ENCODE peak calls at places on chromosomes 11 and 22, in seven cellular contexts. One of them, this sample, is unnamed.

GRCh38 chr11:79078999-79079398 is 361.8 kb downstream of the TENM4 start:
- DNase-seq in activated T-cell treated with anti-CD3 and anti-CD28 coated beads, Interleukin-2, amount 50 U/mL, for 72 hours: no peak
- DNase-seq in astrocyte: no peak
- DNase-seq in cardiac fibroblast: no peak
- DNase-seq in Peyer's patch: no peak
- DNase-seq in GDM1: no peak
- DNase-seq in cardiac septum: peak
- DNase-seq in this sample: peak

GRCh38 chr22:19143967-19144400 is 467 bp downstream of the ESS2 start:
- DNase-seq in astrocyte: peak
- DNase-seq in cardiac septum: no peak
- DNase-seq in Peyer's patch: no peak
- DNase-seq in activated T-cell treated with anti-CD3 and anti-CD28 coated beads, Interleukin-2, amount 50 U/mL, for 72 hours: peak
- DNase-seq in GDM1: no peak
- DNase-seq in cardiac fibroblast: peak
- DNase-seq in this sample: no peak

GRCh38 chr11:34075178-34075820 is 23.8 kb downstream of the CAPRIN1 start:
- DNase-seq in Peyer's patch: no peak
- DNase-seq in cardiac fibroblast: peak
- DNase-seq in GDM1: no peak
- DNase-seq in astrocyte: peak
- DNase-seq in activated T-cell treated with anti-CD3 and anti-CD28 coated beads, Interleukin-2, amount 50 U/mL, for 72 hours: no peak
- DNase-seq in cardiac septum: no peak
- DNase-seq in this sample: no peak

GRCh38 chr11:129247129-129247528 is 55.0 kb upstream of the ARHGAP32 start:
- DNase-seq in cardiac septum: no peak
- DNase-seq in astrocyte: peak
- DNase-seq in activated T-cell treated with anti-CD3 and anti-CD28 coated beads, Interleukin-2, amount 50 U/mL, for 72 hours: no peak
- DNase-seq in cardiac fibroblast: no peak
- DNase-seq in GDM1: no peak
- DNase-seq in Peyer's patch: no peak
- DNase-seq in this sample: no peak

GRCh38 chr22:49349841-49350381 is 477.8 kb downstream of the BRD1 start:
- DNase-seq in activated T-cell treated with anti-CD3 and anti-CD28 coated beads, Interleukin-2, amount 50 U/mL, for 72 hours: no peak
- DNase-seq in astrocyte: no peak
- DNase-seq in Peyer's patch: no peak
- DNase-seq in cardiac fibroblast: no peak
- DNase-seq in cardiac septum: no peak
- DNase-seq in GDM1: no peak
- DNase-seq in this sample: no peak

GRCh38 chr22:21832291-21833290 is 34.9 kb downstream of the MAPK1 start:
- DNase-seq in cardiac septum: no peak
- DNase-seq in activated T-cell treated with anti-CD3 and anti-CD28 coated beads, Interleukin-2, amount 50 U/mL, for 72 hours: no peak
- DNase-seq in cardiac fibroblast: peak
- DNase-seq in astrocyte: no peak
- DNase-seq in Peyer's patch: no peak
- DNase-seq in GDM1: no peak
- DNase-seq in this sample: no peak

GRCh38 chr11:74611369-74611861 is 19.0 kb downstream of the POLD3 start:
- DNase-seq in cardiac septum: no peak
- DNase-seq in astrocyte: peak
- DNase-seq in Peyer's patch: no peak
- DNase-seq in GDM1: no peak
- DNase-seq in activated T-cell treated with anti-CD3 and anti-CD28 coated beads, Interleukin-2, amount 50 U/mL, for 72 hours: no peak
- DNase-seq in cardiac fibroblast: peak
- DNase-seq in this sample: peak

GRCh38 chr11:47164321-47164720 is 12.4 kb downstream of the ARFGAP2 start:
- DNase-seq in GDM1: no peak
- DNase-seq in cardiac septum: no peak
- DNase-seq in cardiac fibroblast: no peak
- DNase-seq in activated T-cell treated with anti-CD3 and anti-CD28 coated beads, Interleukin-2, amount 50 U/mL, for 72 hours: no peak
- DNase-seq in astrocyte: no peak
- DNase-seq in Peyer's patch: no peak
- DNase-seq in this sample: no peak

GRCh38 chr11:61447601-61448551 is 18.0 kb downstream of the SDHAF2 start:
- DNase-seq in activated T-cell treated with anti-CD3 and anti-CD28 coated beads, Interleukin-2, amount 50 U/mL, for 72 hours: peak
- DNase-seq in astrocyte: no peak
- DNase-seq in GDM1: no peak
- DNase-seq in Peyer's patch: no peak
- DNase-seq in cardiac septum: no peak
- DNase-seq in cardiac fibroblast: no peak
- DNase-seq in this sample: no peak

GRCh38 chr22:32695451-32695891 is 106.0 kb upstream of the TIMP3 start:
- DNase-seq in cardiac fibroblast: peak
- DNase-seq in cardiac septum: no peak
- DNase-seq in GDM1: no peak
- DNase-seq in activated T-cell treated with anti-CD3 and anti-CD28 coated beads, Interleukin-2, amount 50 U/mL, for 72 hours: no peak
- DNase-seq in astrocyte: peak
- DNase-seq in Peyer's patch: no peak
- DNase-seq in this sample: peak

GRCh38 chr11:119590651-119591308 is 138.2 kb downstream of the NECTIN1 start:
- DNase-seq in cardiac fibroblast: no peak
- DNase-seq in Peyer's patch: no peak
- DNase-seq in cardiac septum: no peak
- DNase-seq in activated T-cell treated with anti-CD3 and anti-CD28 coated beads, Interleukin-2, amount 50 U/mL, for 72 hours: no peak
- DNase-seq in astrocyte: peak
- DNase-seq in GDM1: no peak
- DNase-seq in this sample: peak

GRCh38 chr22:31120230-31120629 is 2.5 kb upstream of the INPP5J start:
- DNase-seq in cardiac septum: no peak
- DNase-seq in Peyer's patch: no peak
- DNase-seq in GDM1: no peak
- DNase-seq in cardiac fibroblast: no peak
- DNase-seq in activated T-cell treated with anti-CD3 and anti-CD28 coated beads, Interleukin-2, amount 50 U/mL, for 72 hours: no peak
- DNase-seq in astrocyte: no peak
- DNase-seq in this sample: no peak

GRCh38 chr11:35930466-35930865 is 13.4 kb upstream of the LDLRAD3 start:
- DNase-seq in Peyer's patch: no peak
- DNase-seq in cardiac septum: no peak
- DNase-seq in activated T-cell treated with anti-CD3 and anti-CD28 coated beads, Interleukin-2, amount 50 U/mL, for 72 hours: no peak
- DNase-seq in cardiac fibroblast: no peak
- DNase-seq in astrocyte: no peak
- DNase-seq in GDM1: no peak
- DNase-seq in this sample: no peak

GRCh38 chr11:45078236-45079074 is 68.0 kb upstream of the PRDM11 start:
- DNase-seq in cardiac septum: no peak
- DNase-seq in activated T-cell treated with anti-CD3 and anti-CD28 coated beads, Interleukin-2, amount 50 U/mL, for 72 hours: no peak
- DNase-seq in astrocyte: no peak
- DNase-seq in cardiac fibroblast: peak
- DNase-seq in GDM1: no peak
- DNase-seq in Peyer's patch: no peak
- DNase-seq in this sample: no peak

GRCh38 chr11:10327254-10327653 is 22.4 kb downstream of the ADM start:
- DNase-seq in astrocyte: peak
- DNase-seq in cardiac septum: no peak
- DNase-seq in activated T-cell treated with anti-CD3 and anti-CD28 coated beads, Interleukin-2, amount 50 U/mL, for 72 hours: no peak
- DNase-seq in GDM1: no peak
- DNase-seq in Peyer's patch: no peak
- DNase-seq in cardiac fibroblast: peak
- DNase-seq in this sample: no peak

GRCh38 chr11:79428406-79428805 is 12.4 kb downstream of the TENM4 start:
- DNase-seq in activated T-cell treated with anti-CD3 and anti-CD28 coated beads, Interleukin-2, amount 50 U/mL, for 72 hours: no peak
- DNase-seq in Peyer's patch: no peak
- DNase-seq in astrocyte: peak
- DNase-seq in GDM1: no peak
- DNase-seq in cardiac fibroblast: no peak
- DNase-seq in cardiac septum: no peak
- DNase-seq in this sample: no peak

GRCh38 chr11:132595711-132596111 is 936.6 kb downstream of the OPCML start:
- DNase-seq in GDM1: no peak
- DNase-seq in activated T-cell treated with anti-CD3 and anti-CD28 coated beads, Interleukin-2, amount 50 U/mL, for 72 hours: no peak
- DNase-seq in cardiac septum: no peak
- DNase-seq in cardiac fibroblast: peak
- DNase-seq in astrocyte: peak
- DNase-seq in Peyer's patch: no peak
- DNase-seq in this sample: no peak

GRCh38 chr11:102683277-102683676 is 22.3 kb downstream of the MMP27 start:
- DNase-seq in cardiac septum: no peak
- DNase-seq in activated T-cell treated with anti-CD3 and anti-CD28 coated beads, Interleukin-2, amount 50 U/mL, for 72 hours: no peak
- DNase-seq in Peyer's patch: no peak
- DNase-seq in GDM1: no peak
- DNase-seq in astrocyte: no peak
- DNase-seq in cardiac fibroblast: no peak
- DNase-seq in this sample: no peak

GRCh38 chr11:81203876-81204275 is 1529.8 kb downstream of the FAM181B start:
- DNase-seq in activated T-cell treated with anti-CD3 and anti-CD28 coated beads, Interleukin-2, amount 50 U/mL, for 72 hours: no peak
- DNase-seq in Peyer's patch: no peak
- DNase-seq in astrocyte: no peak
- DNase-seq in cardiac septum: no peak
- DNase-seq in cardiac fibroblast: no peak
- DNase-seq in GDM1: no peak
- DNase-seq in this sample: no peak

GRCh38 chr11:71301046-71301857 is 48.9 kb upstream of the SHANK2 start:
- DNase-seq in Peyer's patch: no peak
- DNase-seq in astrocyte: no peak
- DNase-seq in cardiac septum: peak
- DNase-seq in cardiac fibroblast: no peak
- DNase-seq in GDM1: no peak
- DNase-seq in activated T-cell treated with anti-CD3 and anti-CD28 coated beads, Interleukin-2, amount 50 U/mL, for 72 hours: no peak
- DNase-seq in this sample: no peak

GRCh38 chr11:74380746-74381439 is 17.3 kb downstream of the PGM2L1 start:
- DNase-seq in astrocyte: no peak
- DNase-seq in cardiac septum: no peak
- DNase-seq in Peyer's patch: no peak
- DNase-seq in cardiac fibroblast: no peak
- DNase-seq in activated T-cell treated with anti-CD3 and anti-CD28 coated beads, Interleukin-2, amount 50 U/mL, for 72 hours: no peak
- DNase-seq in GDM1: no peak
- DNase-seq in this sample: peak

GRCh38 chr11:11752688-11753087 is 89.1 kb upstream of the USP47 start:
- DNase-seq in cardiac fibroblast: no peak
- DNase-seq in astrocyte: no peak
- DNase-seq in activated T-cell treated with anti-CD3 and anti-CD28 coated beads, Interleukin-2, amount 50 U/mL, for 72 hours: no peak
- DNase-seq in GDM1: no peak
- DNase-seq in cardiac septum: no peak
- DNase-seq in Peyer's patch: no peak
- DNase-seq in this sample: no peak

GRCh38 chr22:29434288-29434687 is 4.1 kb upstream of the RFPL1 start:
- DNase-seq in Peyer's patch: no peak
- DNase-seq in GDM1: no peak
- DNase-seq in cardiac septum: no peak
- DNase-seq in activated T-cell treated with anti-CD3 and anti-CD28 coated beads, Interleukin-2, amount 50 U/mL, for 72 hours: no peak
- DNase-seq in cardiac fibroblast: no peak
- DNase-seq in astrocyte: no peak
- DNase-seq in this sample: no peak

GRCh38 chr22:41106122-41106968 is 14.0 kb downstream of the EP300 start:
- DNase-seq in Peyer's patch: no peak
- DNase-seq in cardiac septum: no peak
- DNase-seq in activated T-cell treated with anti-CD3 and anti-CD28 coated beads, Interleukin-2, amount 50 U/mL, for 72 hours: no peak
- DNase-seq in cardiac fibroblast: peak
- DNase-seq in astrocyte: peak
- DNase-seq in GDM1: no peak
- DNase-seq in this sample: no peak

GRCh38 chr11:68213135-68213515 is at the start of gene KMT5B:
- DNase-seq in cardiac septum: no peak
- DNase-seq in activated T-cell treated with anti-CD3 and anti-CD28 coated beads, Interleukin-2, amount 50 U/mL, for 72 hours: peak
- DNase-seq in GDM1: no peak
- DNase-seq in cardiac fibroblast: peak
- DNase-seq in astrocyte: no peak
- DNase-seq in Peyer's patch: peak
- DNase-seq in this sample: no peak

GRCh38 chr11:1574256-1575242 is 2.5 kb upstream of the DUSP8 start:
- DNase-seq in Peyer's patch: peak
- DNase-seq in astrocyte: no peak
- DNase-seq in GDM1: no peak
- DNase-seq in cardiac fibroblast: peak
- DNase-seq in cardiac septum: no peak
- DNase-seq in activated T-cell treated with anti-CD3 and anti-CD28 coated beads, Interleukin-2, amount 50 U/mL, for 72 hours: peak
- DNase-seq in this sample: peak

GRCh38 chr11:67006029-67006884 is 16.7 kb upstream of the SYT12 start:
- DNase-seq in activated T-cell treated with anti-CD3 and anti-CD28 coated beads, Interleukin-2, amount 50 U/mL, for 72 hours: no peak
- DNase-seq in GDM1: no peak
- DNase-seq in astrocyte: no peak
- DNase-seq in cardiac septum: no peak
- DNase-seq in Peyer's patch: no peak
- DNase-seq in cardiac fibroblast: no peak
- DNase-seq in this sample: no peak

GRCh38 chr11:79167510-79168188 is 273.2 kb downstream of the TENM4 start:
- DNase-seq in astrocyte: no peak
- DNase-seq in cardiac septum: no peak
- DNase-seq in Peyer's patch: no peak
- DNase-seq in GDM1: no peak
- DNase-seq in activated T-cell treated with anti-CD3 and anti-CD28 coated beads, Interleukin-2, amount 50 U/mL, for 72 hours: no peak
- DNase-seq in cardiac fibroblast: no peak
- DNase-seq in this sample: no peak

GRCh38 chr11:71331631-71332030 is 79.3 kb upstream of the SHANK2 start:
- DNase-seq in astrocyte: no peak
- DNase-seq in Peyer's patch: no peak
- DNase-seq in cardiac septum: peak
- DNase-seq in activated T-cell treated with anti-CD3 and anti-CD28 coated beads, Interleukin-2, amount 50 U/mL, for 72 hours: no peak
- DNase-seq in GDM1: no peak
- DNase-seq in cardiac fibroblast: no peak
- DNase-seq in this sample: no peak

GRCh38 chr11:73538381-73538872 is 59.5 kb downstream of the FAM168A start:
- DNase-seq in Peyer's patch: no peak
- DNase-seq in cardiac fibroblast: peak
- DNase-seq in activated T-cell treated with anti-CD3 and anti-CD28 coated beads, Interleukin-2, amount 50 U/mL, for 72 hours: peak
- DNase-seq in astrocyte: peak
- DNase-seq in GDM1: peak
- DNase-seq in cardiac septum: no peak
- DNase-seq in this sample: no peak

GRCh38 chr11:92848578-92848977 is 120.9 kb upstream of the MTNR1B start:
- DNase-seq in GDM1: no peak
- DNase-seq in Peyer's patch: no peak
- DNase-seq in cardiac fibroblast: no peak
- DNase-seq in astrocyte: no peak
- DNase-seq in activated T-cell treated with anti-CD3 and anti-CD28 coated beads, Interleukin-2, amount 50 U/mL, for 72 hours: no peak
- DNase-seq in cardiac septum: no peak
- DNase-seq in this sample: no peak

This sample was measured in small intestine.